ENCODE peak calls at places on chromosome 11, in nine cellular contexts. L, A, C, H, W, V, D, K and R are unnamed samples.

GRCh38 chr11:80958414-80958813 is 1517.6 kb upstream of the TENM4 start:
- DNase-seq in W (no peak), D (no peak), H (no peak), K (no peak), A (peak; percentile 76), V (peak; percentile 92), C (no peak), L (no peak), R (no peak)

GRCh38 chr11:132278801-132279574 is 908.6 kb downstream of the NTM start:
- DNase-seq in W (peak; percentile 35), K (no peak), L (peak; percentile 58), D (peak; percentile 46), H (peak; percentile 46), A (peak; percentile 10), C (no peak), V (peak; percentile 60), R (peak; percentile 7)

GRCh38 chr11:118010738-118011461 is 24.7 kb downstream of the IL10RA start:
- DNase-seq in C (no peak), H (no peak), V (no peak), W (no peak), L (peak; percentile 72), D (no peak), K (no peak), A (no peak), R (peak; percentile 93)

GRCh38 chr11:119284344-119285157 is 32.4 kb downstream of the MCAM start:
- DNase-seq in L (peak; percentile 72), V (peak; percentile 54), D (peak; percentile 58), C (peak; percentile 32), K (peak; percentile 36), H (peak; percentile 28), A (peak; percentile 73), W (peak; percentile 19), R (peak; percentile 74)

GRCh38 chr11:115132829-115133228 is 371.4 kb downstream of the CADM1 start:
- DNase-seq in V (no peak), A (no peak), C (no peak), D (peak; percentile 25), H (peak; percentile 23), W (no peak), L (no peak), K (no peak), R (peak; percentile 14)

GRCh38 chr11:124762624-124763155 is 600 bp upstream of the ESAM start:
- DNase-seq in H (no peak), W (peak; percentile 67), A (peak; percentile 37), L (peak; percentile 27), C (no peak), D (no peak), V (peak; percentile 30), K (peak; percentile 79), R (no peak)

GRCh38 chr11:106306942-106307341 is 229.5 kb downstream of the AASDHPPT start:
- DNase-seq in V (peak; percentile 19), W (no peak), H (peak; percentile 16), D (no peak), L (no peak), A (peak; percentile 44), C (no peak), K (no peak), R (no peak)

GRCh38 chr11:133928628-133929059 is 28.1 kb downstream of the IGSF9B start:
- DNase-seq in K (peak; percentile 81), V (peak; percentile 14), H (no peak), W (no peak), L (no peak), A (peak; percentile 43), D (peak; percentile 28), C (no peak), R (no peak)

GRCh38 chr11:13269775-13270174 is 7.8 kb upstream of the BMAL1 start:
- DNase-seq in W (no peak), K (no peak), V (peak; percentile 83), L (no peak), D (no peak), H (no peak), A (peak; percentile 40), C (no peak), R (no peak)

GRCh38 chr11:133678211-133678610 is 145.9 kb upstream of the OPCML start:
- DNase-seq in V (no peak), K (no peak), D (no peak), A (no peak), C (no peak), H (no peak), L (no peak), W (no peak), R (no peak)

GRCh38 chr11:36618025-36618700 is 20.1 kb upstream of the RAG2 start:
- DNase-seq in A (no peak), V (no peak), H (no peak), K (no peak), L (no peak), D (no peak), W (no peak), C (no peak), R (no peak)
- TF ChIP-seq EZH2phosphoT487 in A (no peak), V (no peak), H (no peak), K (no peak), L (no peak), D (no peak), W (no peak), C (no peak), R (no peak)

DNA sequence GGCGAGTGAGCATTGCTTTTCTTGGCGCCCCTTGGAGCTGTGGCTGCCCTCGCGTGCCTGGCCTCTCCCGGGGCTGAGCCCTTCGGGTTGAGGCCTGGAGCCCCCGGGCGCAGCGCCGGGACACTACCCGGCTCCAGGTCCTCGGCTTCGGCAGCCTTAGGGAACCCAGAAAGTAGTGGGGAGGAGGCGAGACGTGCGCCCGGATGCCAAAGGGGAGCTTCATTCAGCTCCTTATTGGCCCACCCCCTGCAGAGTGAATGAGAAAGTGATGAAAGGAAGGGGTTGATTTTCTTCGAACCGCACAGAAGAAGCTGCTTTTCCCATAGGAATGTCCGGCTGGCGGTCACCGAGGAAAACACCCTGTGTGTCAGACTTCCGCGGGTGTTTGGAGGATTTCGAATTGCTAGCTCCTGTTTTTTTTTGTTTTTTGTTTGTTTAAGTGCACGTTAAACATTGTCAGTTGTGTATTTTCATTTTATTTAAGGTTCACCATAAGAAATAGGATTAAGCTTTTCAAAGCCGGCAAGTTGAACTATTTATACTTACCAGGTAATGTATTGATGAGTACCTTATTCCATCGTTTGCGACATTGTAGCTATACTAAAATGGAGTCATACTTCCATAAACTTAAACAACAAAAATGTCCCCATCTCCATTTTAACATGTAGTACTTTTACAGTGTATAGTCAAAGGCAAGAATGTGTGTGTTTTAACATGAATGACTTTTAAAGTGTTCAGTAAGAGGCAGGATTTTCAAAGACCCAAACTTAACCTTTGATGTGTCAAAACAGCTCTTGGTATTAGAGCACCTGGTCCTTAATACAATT is 860 bp upstream of the EIF4G2 start:
- DNase-seq in A (peak; percentile 63), H (no peak), V (peak; percentile 86), L (peak; percentile 34), D (peak; percentile 94), K (no peak), C (peak; percentile 19), W (peak; percentile 88), R (peak; percentile 40)
- TF ChIP-seq EZH2phosphoT487 in A (no peak), H (no peak), V (no peak), L (no peak), D (no peak), K (no peak), C (no peak), W (peak; percentile 37), R (no peak)

GRCh38 chr11:44604171-44604581 is 38.7 kb downstream of the CD82 start:
- DNase-seq in K (no peak), V (peak; percentile 56), W (no peak), D (no peak), L (no peak), H (no peak), C (no peak), A (peak; percentile 21), R (no peak)
- TF ChIP-seq EZH2phosphoT487 in K (no peak), V (no peak), W (no peak), D (no peak), L (no peak), H (no peak), C (no peak), A (no peak), R (no peak)

DNA sequence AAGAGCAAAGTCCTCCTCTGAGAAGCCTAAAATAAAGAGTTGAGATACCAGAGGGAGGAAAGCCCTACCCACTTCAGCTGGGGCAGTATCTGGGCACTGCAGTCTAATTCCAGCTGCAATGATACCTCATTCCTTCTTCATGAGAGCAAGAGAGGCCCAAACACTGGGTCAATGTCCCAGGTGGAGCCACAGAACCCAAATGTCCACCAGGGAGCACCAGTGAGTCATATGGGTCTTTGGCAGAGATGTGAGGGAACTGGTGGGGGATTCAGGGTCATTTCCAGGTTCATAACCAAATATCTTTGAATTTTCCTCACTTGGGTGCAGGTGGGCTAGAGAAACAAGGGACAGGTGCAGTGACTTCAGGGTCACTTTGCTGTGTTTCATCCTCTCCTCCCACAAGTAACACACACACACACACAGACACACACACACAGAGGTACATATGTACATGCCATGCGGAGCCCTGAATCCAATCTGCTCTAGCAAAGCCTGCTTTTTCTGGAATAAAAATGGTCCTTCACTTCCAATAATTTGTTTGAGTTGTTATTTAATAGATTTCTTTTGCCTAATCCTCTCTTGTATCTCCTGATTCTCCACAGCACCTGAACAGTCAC is 585.4 kb downstream of the SOX6 start:
- DNase-seq in K (no peak), A (no peak), C (peak; percentile 13), H (peak; percentile 47), D (peak; percentile 77), L (peak; percentile 34), W (peak; percentile 61), V (peak; percentile 41), R (peak; percentile 26)
- TF ChIP-seq EZH2phosphoT487 in K (no peak), A (no peak), C (no peak), H (no peak), D (no peak), L (no peak), W (no peak), V (no peak), R (no peak)

GRCh38 chr11:61969838-61970452 is 2.5 kb upstream of the FTH1 start:
- DNase-seq in D (no peak), C (no peak), A (peak; percentile 76), H (no peak), L (no peak), K (no peak), V (peak; percentile 91), W (no peak), R (no peak)
- TF ChIP-seq EZH2phosphoT487 in D (no peak), C (no peak), A (no peak), H (no peak), L (no peak), K (no peak), V (no peak), W (no peak), R (no peak)

DNA sequence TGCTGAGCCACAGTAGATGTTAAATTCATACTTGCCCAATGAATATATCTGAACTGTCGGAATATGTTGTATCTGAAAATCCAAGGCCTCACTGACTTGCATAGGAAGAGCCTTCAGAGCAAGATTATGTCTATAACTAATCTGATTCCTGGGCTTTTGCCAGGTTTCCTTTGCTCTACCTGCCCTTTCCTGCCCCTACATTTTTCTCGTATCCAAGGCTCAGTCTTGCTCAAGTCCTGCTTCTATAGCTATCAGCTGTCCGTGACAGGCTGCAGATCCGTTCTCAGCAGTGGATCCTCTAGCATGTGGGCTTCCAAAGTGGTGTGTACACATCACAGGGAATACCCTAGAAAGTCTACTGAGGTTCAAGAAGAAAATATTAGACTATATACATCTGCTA is 18.8 kb upstream of the USP47 start:
- DNase-seq in D (no peak), C (no peak), H (no peak), L (no peak), V (no peak), K (no peak), A (no peak), W (no peak), R (no peak)
- TF ChIP-seq EZH2phosphoT487 in D (no peak), C (no peak), H (no peak), L (no peak), V (no peak), K (no peak), A (no peak), W (no peak), R (no peak)

GRCh38 chr11:45876401-45876800 is 9.1 kb upstream of the MAPK8IP1 start:
- DNase-seq in K (no peak), C (no peak), A (no peak), D (peak; percentile 68), W (peak; percentile 77), L (no peak), H (no peak), V (no peak), R (no peak)
- TF ChIP-seq EZH2phosphoT487 in K (no peak), C (no peak), A (no peak), D (no peak), W (no peak), L (no peak), H (no peak), V (no peak), R (no peak)